ENCODE peak calls at places on chromosomes 2 and 18, in four cellular contexts. X, A, B and Q are unnamed samples.
A peak's percentile ranks its signal among the peaks of the same experiment; 100 is the strongest.

GRCh38 chr2:228367356-228367755 is 185.9 kb upstream of the SPHKAP start:
- DNase-seq in X (no peak), A (no peak), B (no peak), Q (no peak)

GRCh38 chr2:230410263-230410662 is 5.7 kb upstream of the SP100 start:
- DNase-seq in X (no peak), A (no peak), B (no peak), Q (no peak)

GRCh38 chr18:75068682-75069435 is 140.1 kb downstream of the PTGR3 start:
- DNase-seq in X (no peak), A (no peak), B (no peak), Q (no peak)

GRCh38 chr2:223100061-223100511 is 48.1 kb downstream of the KCNE4 start:
- DNase-seq in X (no peak), A (no peak), B (no peak), Q (no peak)

GRCh38 chr2:203579131-203579643 is 44.1 kb upstream of the RAPH1 start:
- DNase-seq in X (no peak), A (no peak), B (no peak), Q (no peak)

GRCh38 chr2:43131051-43131889 is 95.1 kb downstream of the ZFP36L2 start:
- DNase-seq in X (peak; percentile 62), A (peak; percentile 80), B (peak; percentile 76), Q (peak; percentile 40)

GRCh38 chr2:190098851-190099250 is 36.3 kb upstream of the MSTN start:
- DNase-seq in X (no peak), A (no peak), B (no peak), Q (no peak)

GRCh38 chr18:11747286-11747685 is 58.2 kb downstream of the GNAL start:
- DNase-seq in X (no peak), A (no peak), B (no peak), Q (no peak)

GRCh38 chr2:56267412-56267788 is 83.6 kb downstream of the CCDC85A start:
- DNase-seq in X (no peak), A (no peak), B (no peak), Q (no peak)

GRCh38 chr2:95312543-95313205 is 15.5 kb downstream of the KCNIP3 start:
- DNase-seq in X (no peak), A (no peak), B (no peak), Q (no peak)

GRCh38 chr2:31397099-31397498 is 17.4 kb downstream of the XDH start:
- DNase-seq in X (no peak), A (no peak), B (no peak), Q (no peak)
- TF ChIP-seq ELF4 in X (no peak), A (no peak), B (no peak), Q (no peak)

GRCh38 chr2:237699870-237700582 is 72.6 kb downstream of the LRRFIP1 start:
- DNase-seq in X (no peak), A (no peak), B (no peak), Q (no peak)
- TF ChIP-seq SP1 in X (no peak), A (no peak), B (no peak), Q (no peak)

GRCh38 chr2:71746946-71747501 is 293.7 kb downstream of the DYSF start:
- DNase-seq in X (no peak), A (no peak), B (peak; percentile 32), Q (no peak)

GRCh38 chr2:71748227-71748626 is 294.9 kb downstream of the DYSF start:
- DNase-seq in X (no peak), A (no peak), B (peak; percentile 87), Q (no peak)

GRCh38 chr2:71747573-71747972 is 294.2 kb downstream of the DYSF start:
- DNase-seq in X (no peak), A (no peak), B (no peak), Q (no peak)

GRCh38 chr2:71751590-71751989 is 298.2 kb downstream of the DYSF start:
- DNase-seq in X (no peak), A (no peak), B (no peak), Q (no peak)

GRCh38 chr2:71749671-71750101 is 296.3 kb downstream of the DYSF start:
- DNase-seq in X (no peak), A (no peak), B (no peak), Q (no peak)
- TF ChIP-seq ELF4 in X (no peak), A (no peak), B (no peak), Q (no peak)

DNA sequence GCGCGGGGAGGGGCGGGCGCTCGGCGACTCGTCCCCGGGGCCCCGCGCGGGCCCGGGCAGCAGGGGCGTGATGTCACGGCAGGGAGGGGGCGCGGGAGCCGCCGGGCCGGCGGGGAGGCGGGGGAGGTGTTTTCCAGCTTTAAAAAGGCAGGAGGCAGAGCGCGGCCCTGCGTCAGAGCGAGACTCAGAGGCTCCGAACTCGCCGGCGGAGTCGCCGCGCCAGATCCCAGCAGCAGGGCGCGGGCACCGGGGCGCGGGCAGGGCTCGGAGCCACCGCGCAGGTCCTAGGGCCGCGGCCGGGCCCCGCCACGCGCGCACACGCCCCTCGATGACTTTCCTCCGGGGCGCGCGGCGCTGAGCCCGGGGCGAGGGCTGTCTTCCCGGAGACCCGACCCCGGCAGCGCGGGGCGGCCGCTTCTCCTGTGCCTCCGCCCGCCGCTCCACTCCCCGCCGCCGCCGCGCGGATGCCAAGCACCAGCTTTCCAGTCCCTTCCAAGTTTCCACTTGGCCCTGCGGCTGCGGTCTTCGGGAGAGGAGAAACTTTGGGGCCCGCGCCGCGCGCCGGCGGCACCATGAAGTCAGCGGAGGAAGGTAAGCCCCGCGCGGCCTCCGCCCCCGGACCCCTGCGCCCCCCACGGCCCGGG is at the start of gene NFATC1:
- DNase-seq in X (peak; percentile 75), A (no peak), B (peak; percentile 79), Q (peak; percentile 64)
- TF ChIP-seq SP1 in X (no peak), A (no peak), B (no peak), Q (no peak)

GRCh38 chr18:23283933-23284430 is 148.7 kb downstream of the CABLES1 start:
- DNase-seq in X (peak; percentile 36), A (peak; percentile 65), B (no peak), Q (no peak)
- TF ChIP-seq ELF4 in X (no peak), A (no peak), B (no peak), Q (no peak)

DNA sequence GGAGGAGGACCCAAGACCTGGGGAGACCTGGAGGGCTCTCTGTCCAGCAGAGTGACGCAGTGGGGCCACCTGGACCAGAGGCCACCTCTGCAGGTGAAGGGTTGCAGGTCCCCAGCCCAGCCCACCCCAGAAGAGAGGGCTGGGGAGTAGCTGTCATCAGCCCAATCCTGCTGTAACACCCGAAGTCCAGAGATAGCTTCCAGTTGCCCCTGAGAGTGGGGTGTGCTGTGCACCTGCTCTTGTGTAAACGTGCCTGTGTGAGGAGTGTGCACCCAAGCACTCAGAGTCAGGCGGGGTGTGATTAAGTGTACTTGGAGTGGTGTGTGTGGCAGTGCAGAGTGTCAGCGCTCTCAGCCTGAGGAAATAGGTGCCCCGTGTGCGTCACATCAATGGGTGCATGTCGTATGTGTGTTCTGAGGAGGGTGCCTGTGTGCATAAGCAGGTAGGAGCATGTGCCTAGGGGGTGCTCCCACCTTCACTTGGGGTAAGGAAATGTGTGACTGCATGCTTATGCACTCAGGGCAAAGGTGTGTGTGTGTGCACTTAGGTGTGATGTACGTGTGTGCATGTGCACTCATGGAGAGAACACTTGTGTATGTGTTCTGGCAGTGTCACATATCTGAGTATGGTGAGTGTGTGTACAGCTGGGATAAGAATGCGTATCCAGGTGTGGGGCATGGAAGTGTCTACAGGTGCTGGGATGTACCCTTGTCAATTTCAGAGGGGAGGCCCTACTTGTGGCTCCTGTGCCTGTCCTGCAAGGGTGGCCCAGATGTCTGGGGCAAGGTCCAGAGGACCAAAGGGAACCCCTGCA is 672 bp downstream of the ATP6V1B1 start:
- DNase-seq in X (no peak), A (no peak), B (no peak), Q (no peak)
- TF ChIP-seq SP1 in X (no peak), A (no peak), B (no peak), Q (no peak)

DNA sequence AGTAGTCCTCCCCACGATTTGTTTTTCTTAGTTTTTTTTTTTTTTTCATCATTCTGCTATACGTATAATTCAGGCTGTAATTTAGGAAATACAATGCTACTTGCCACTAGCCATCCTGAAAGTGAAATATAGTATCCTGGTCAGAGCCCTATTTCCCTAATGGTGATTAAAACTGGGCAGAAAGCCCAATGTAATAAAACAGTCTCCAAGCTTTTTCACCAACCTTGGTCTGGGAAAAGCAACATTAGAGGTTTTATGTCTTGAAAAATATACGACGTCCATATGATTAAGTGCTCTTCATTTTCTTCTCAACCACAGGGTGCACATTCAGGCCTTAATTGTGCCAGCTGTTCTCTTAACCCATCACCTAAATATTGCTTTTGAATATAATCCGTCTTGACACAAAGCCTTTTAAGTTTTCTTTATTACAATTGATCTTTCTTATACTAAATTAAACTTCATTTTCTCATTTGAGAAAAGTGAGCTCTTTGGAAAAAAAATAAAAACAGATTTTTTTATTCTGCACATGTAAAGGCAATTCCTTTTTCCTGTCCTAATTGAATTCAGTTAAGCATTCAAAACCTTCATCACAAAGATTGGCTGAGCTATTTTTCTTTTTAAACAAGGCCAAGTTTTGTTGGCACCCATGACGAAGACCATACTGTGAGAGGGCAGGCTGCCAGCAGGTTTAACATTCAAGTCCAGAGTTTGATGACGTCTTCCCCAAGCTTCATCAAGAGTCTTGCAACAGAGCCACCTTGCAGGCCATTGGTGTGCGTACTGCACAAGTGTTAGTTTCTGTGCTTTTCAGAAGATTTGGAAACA is 52.7 kb downstream of the MAP2 start:
- DNase-seq in X (no peak), A (no peak), B (no peak), Q (peak; percentile 37)
- TF ChIP-seq ELF4 in X (no peak), A (no peak), B (no peak), Q (peak; percentile 10)

GRCh38 chr2:165067958-165068612 is 112.8 kb upstream of the SLC38A11 start:
- DNase-seq in X (peak; percentile 79), A (no peak), B (peak; percentile 26), Q (peak; percentile 83)
- TF ChIP-seq SP1 in X (no peak), A (no peak), B (no peak), Q (no peak)